ENCODE peak calls at places on chromosomes 11 and 22, in five cellular contexts. One of them, this sample, is unnamed.

GRCh38 chr22:31826443-31826842 is 72.6 kb downstream of the DEPDC5 start:
- DNase-seq in lower lobe of right lung: no peak
- DNase-seq in iPS DF 6.9: no peak
- DNase-seq in CD8-positive, alpha-beta memory T cell: no peak
- DNase-seq in heart left ventricle: no peak
- DNase-seq in this sample: no peak

GRCh38 chr22:37206118-37206840 is 6.0 kb downstream of the SSTR3 start:
- DNase-seq in iPS DF 6.9: no peak
- DNase-seq in CD8-positive, alpha-beta memory T cell: no peak
- DNase-seq in lower lobe of right lung: peak
- DNase-seq in heart left ventricle: no peak
- DNase-seq in this sample: no peak

GRCh38 chr11:27362032-27362431 is 983 bp downstream of the CCDC34 start:
- DNase-seq in lower lobe of right lung: no peak
- DNase-seq in iPS DF 6.9: no peak
- DNase-seq in CD8-positive, alpha-beta memory T cell: no peak
- DNase-seq in heart left ventricle: no peak
- DNase-seq in this sample: no peak

GRCh38 chr11:31702966-31703365 is 108.2 kb downstream of the PAX6 start:
- DNase-seq in CD8-positive, alpha-beta memory T cell: no peak
- DNase-seq in lower lobe of right lung: no peak
- DNase-seq in heart left ventricle: no peak
- DNase-seq in iPS DF 6.9: no peak
- DNase-seq in this sample: no peak

GRCh38 chr11:24861440-24861839 is 364.6 kb downstream of the LUZP2 start:
- DNase-seq in CD8-positive, alpha-beta memory T cell: no peak
- DNase-seq in iPS DF 6.9: no peak
- DNase-seq in lower lobe of right lung: no peak
- DNase-seq in heart left ventricle: no peak
- DNase-seq in this sample: no peak

GRCh38 chr11:44015624-44016007 is 32.2 kb upstream of the ACCSL start:
- DNase-seq in iPS DF 6.9: no peak
- DNase-seq in heart left ventricle: no peak
- DNase-seq in lower lobe of right lung: no peak
- DNase-seq in CD8-positive, alpha-beta memory T cell: no peak
- DNase-seq in this sample: no peak

GRCh38 chr22:50684986-50685385 is 12.4 kb downstream of the SHANK3 start:
- DNase-seq in lower lobe of right lung: no peak
- DNase-seq in heart left ventricle: no peak
- DNase-seq in iPS DF 6.9: no peak
- DNase-seq in CD8-positive, alpha-beta memory T cell: no peak
- DNase-seq in this sample: no peak

GRCh38 chr11:118275184-118275583 is 11.1 kb upstream of the MPZL2 start:
- DNase-seq in heart left ventricle: no peak
- DNase-seq in CD8-positive, alpha-beta memory T cell: no peak
- DNase-seq in lower lobe of right lung: no peak
- DNase-seq in iPS DF 6.9: no peak
- DNase-seq in this sample: no peak

GRCh38 chr22:46752911-46753310 is 9.5 kb upstream of the TBC1D22A start:
- DNase-seq in heart left ventricle: no peak
- DNase-seq in iPS DF 6.9: no peak
- DNase-seq in CD8-positive, alpha-beta memory T cell: no peak
- DNase-seq in lower lobe of right lung: no peak
- DNase-seq in this sample: no peak

GRCh38 chr11:66762088-66762487 is 33.1 kb upstream of the SPTBN2 start:
- DNase-seq in iPS DF 6.9: no peak
- DNase-seq in CD8-positive, alpha-beta memory T cell: no peak
- DNase-seq in lower lobe of right lung: no peak
- DNase-seq in heart left ventricle: no peak
- DNase-seq in this sample: no peak

GRCh38 chr22:19872779-19873137 is 18.1 kb upstream of the GNB1L start:
- DNase-seq in CD8-positive, alpha-beta memory T cell: no peak
- DNase-seq in lower lobe of right lung: peak
- DNase-seq in heart left ventricle: no peak
- DNase-seq in iPS DF 6.9: no peak
- DNase-seq in this sample: no peak

GRCh38 chr11:55503449-55503848 is 50.8 kb upstream of the OR4C15 start:
- DNase-seq in lower lobe of right lung: no peak
- DNase-seq in CD8-positive, alpha-beta memory T cell: no peak
- DNase-seq in heart left ventricle: no peak
- DNase-seq in iPS DF 6.9: no peak
- DNase-seq in this sample: no peak

GRCh38 chr11:59173964-59174663 is 2.2 kb downstream of the DTX4 start:
- DNase-seq in CD8-positive, alpha-beta memory T cell: no peak
- DNase-seq in iPS DF 6.9: no peak
- DNase-seq in lower lobe of right lung: peak
- DNase-seq in heart left ventricle: no peak
- DNase-seq in this sample: peak

GRCh38 chr11:8913961-8914660 is 3.1 kb downstream of the AKIP1 start:
- DNase-seq in CD8-positive, alpha-beta memory T cell: peak
- DNase-seq in heart left ventricle: peak
- DNase-seq in lower lobe of right lung: no peak
- DNase-seq in iPS DF 6.9: no peak
- DNase-seq in this sample: peak

GRCh38 chr22:50323900-50324299 is 2.9 kb downstream of the DENND6B start:
- DNase-seq in heart left ventricle: peak
- DNase-seq in lower lobe of right lung: no peak
- DNase-seq in CD8-positive, alpha-beta memory T cell: no peak
- DNase-seq in iPS DF 6.9: no peak
- DNase-seq in this sample: no peak

GRCh38 chr22:40769761-40770160 is 49.4 kb downstream of the SLC25A17 start:
- DNase-seq in iPS DF 6.9: no peak
- DNase-seq in lower lobe of right lung: no peak
- DNase-seq in CD8-positive, alpha-beta memory T cell: no peak
- DNase-seq in heart left ventricle: no peak
- DNase-seq in this sample: no peak

GRCh38 chr11:110148775-110149744 is 55.9 kb downstream of the ZC3H12C start:
- DNase-seq in CD8-positive, alpha-beta memory T cell: no peak
- DNase-seq in heart left ventricle: no peak
- DNase-seq in iPS DF 6.9: no peak
- DNase-seq in lower lobe of right lung: no peak
- DNase-seq in this sample: no peak

GRCh38 chr11:74672956-74673895 is 58.0 kb downstream of the CHRDL2 start:
- DNase-seq in lower lobe of right lung: no peak
- DNase-seq in CD8-positive, alpha-beta memory T cell: no peak
- DNase-seq in heart left ventricle: peak
- DNase-seq in iPS DF 6.9: no peak
- DNase-seq in this sample: no peak

DNA sequence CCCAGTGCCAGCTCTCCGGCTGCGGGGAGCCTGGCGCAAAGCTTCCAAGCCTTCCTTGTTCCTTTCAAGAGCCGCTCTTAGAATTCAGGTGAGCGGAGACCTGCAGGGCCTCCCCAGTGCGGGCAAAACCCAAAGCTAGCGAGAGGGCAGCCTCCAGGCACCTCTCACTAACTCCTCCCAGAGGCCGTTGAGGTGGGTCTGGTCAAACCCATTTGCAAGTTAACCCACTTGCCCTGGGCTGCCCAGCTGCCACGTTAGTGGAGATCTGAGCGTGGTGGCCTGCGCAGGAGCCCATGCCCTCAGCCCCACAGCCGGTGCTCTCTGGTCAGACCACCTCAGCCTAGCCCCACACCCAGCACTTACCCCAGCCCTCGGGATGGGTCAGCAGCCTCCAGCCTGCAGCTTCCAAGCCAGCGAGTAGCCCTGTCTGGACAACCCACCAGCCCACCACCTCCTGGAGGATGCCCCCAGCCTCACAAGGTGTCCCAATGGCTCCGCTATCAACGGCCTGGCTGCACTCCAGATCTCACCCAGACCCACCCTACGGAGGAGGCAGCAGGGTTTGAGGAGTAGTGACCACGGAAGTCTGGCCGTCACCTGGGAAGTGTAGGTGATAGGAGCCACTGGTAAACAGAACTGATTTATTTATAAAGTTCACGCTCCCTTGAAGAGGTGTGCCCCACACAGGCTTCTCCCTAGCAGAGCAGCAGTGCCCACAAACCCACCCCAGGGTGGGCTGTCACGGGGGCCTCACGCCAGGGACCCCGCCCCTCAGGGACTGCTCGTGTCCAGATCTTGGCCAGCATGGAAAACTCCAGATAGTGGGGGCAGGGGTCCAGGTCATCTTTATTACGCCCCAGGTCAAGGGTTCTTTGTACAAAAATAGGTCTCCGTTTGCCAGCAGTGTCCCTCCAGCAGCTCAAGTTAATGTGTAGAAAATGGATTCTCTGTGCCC is 2.2 kb downstream of the ASCL2 start:
- DNase-seq in CD8-positive, alpha-beta memory T cell: no peak
- DNase-seq in heart left ventricle: no peak
- DNase-seq in iPS DF 6.9: no peak
- DNase-seq in lower lobe of right lung: no peak
- DNase-seq in this sample: no peak
- H3K4me3 ChIP-seq in CD8-positive, alpha-beta memory T cell: no peak
- H3K4me3 ChIP-seq in heart left ventricle: peak
- H3K4me3 ChIP-seq in iPS DF 6.9: peak
- H3K4me3 ChIP-seq in lower lobe of right lung: peak
- H3K4me3 ChIP-seq in this sample: peak

GRCh38 chr22:44634426-44635321 is 67.3 kb upstream of the PRR5 start:
- DNase-seq in iPS DF 6.9: no peak
- DNase-seq in CD8-positive, alpha-beta memory T cell: no peak
- DNase-seq in heart left ventricle: no peak
- DNase-seq in lower lobe of right lung: no peak
- DNase-seq in this sample: no peak

GRCh38 chr22:44640618-44641155 is 61.3 kb upstream of the PRR5 start:
- DNase-seq in CD8-positive, alpha-beta memory T cell: no peak
- DNase-seq in heart left ventricle: no peak
- DNase-seq in lower lobe of right lung: peak
- DNase-seq in iPS DF 6.9: no peak
- DNase-seq in this sample: no peak

GRCh38 chr22:44639891-44640617 is 62.0 kb upstream of the PRR5 start:
- DNase-seq in iPS DF 6.9: no peak
- DNase-seq in CD8-positive, alpha-beta memory T cell: no peak
- DNase-seq in heart left ventricle: no peak
- DNase-seq in lower lobe of right lung: peak
- DNase-seq in this sample: no peak

GRCh38 chr22:44642096-44642644 is 59.8 kb upstream of the PRR5 start:
- DNase-seq in CD8-positive, alpha-beta memory T cell: no peak
- DNase-seq in iPS DF 6.9: no peak
- DNase-seq in lower lobe of right lung: peak
- DNase-seq in heart left ventricle: no peak
- DNase-seq in this sample: no peak

GRCh38 chr22:44638966-44639739 is 62.9 kb upstream of the PRR5 start:
- DNase-seq in CD8-positive, alpha-beta memory T cell: no peak
- DNase-seq in heart left ventricle: no peak
- DNase-seq in iPS DF 6.9: no peak
- DNase-seq in lower lobe of right lung: peak
- DNase-seq in this sample: no peak
- H3K27ac ChIP-seq in CD8-positive, alpha-beta memory T cell: no peak
- H3K27ac ChIP-seq in heart left ventricle: no peak
- H3K27ac ChIP-seq in iPS DF 6.9: no peak
- H3K27ac ChIP-seq in lower lobe of right lung: peak
- H3K27ac ChIP-seq in this sample: no peak

GRCh38 chr11:111939836-111940604 is 2.9 kb downstream of the DIXDC1 start:
- DNase-seq in heart left ventricle: no peak
- DNase-seq in iPS DF 6.9: no peak
- DNase-seq in lower lobe of right lung: no peak
- DNase-seq in CD8-positive, alpha-beta memory T cell: no peak
- DNase-seq in this sample: no peak

GRCh38 chr11:111937461-111937769 is 272 bp downstream of the DIXDC1 start:
- DNase-seq in lower lobe of right lung: no peak
- DNase-seq in heart left ventricle: no peak
- DNase-seq in iPS DF 6.9: no peak
- DNase-seq in CD8-positive, alpha-beta memory T cell: no peak
- DNase-seq in this sample: no peak

GRCh38 chr11:111938687-111939160 is 1.6 kb downstream of the DIXDC1 start:
- DNase-seq in heart left ventricle: no peak
- DNase-seq in iPS DF 6.9: no peak
- DNase-seq in lower lobe of right lung: no peak
- DNase-seq in CD8-positive, alpha-beta memory T cell: no peak
- DNase-seq in this sample: no peak

GRCh38 chr11:111936045-111936400 is 1.1 kb upstream of the DIXDC1 start:
- DNase-seq in heart left ventricle: no peak
- DNase-seq in iPS DF 6.9: no peak
- DNase-seq in CD8-positive, alpha-beta memory T cell: no peak
- DNase-seq in lower lobe of right lung: no peak
- DNase-seq in this sample: no peak

DNA sequence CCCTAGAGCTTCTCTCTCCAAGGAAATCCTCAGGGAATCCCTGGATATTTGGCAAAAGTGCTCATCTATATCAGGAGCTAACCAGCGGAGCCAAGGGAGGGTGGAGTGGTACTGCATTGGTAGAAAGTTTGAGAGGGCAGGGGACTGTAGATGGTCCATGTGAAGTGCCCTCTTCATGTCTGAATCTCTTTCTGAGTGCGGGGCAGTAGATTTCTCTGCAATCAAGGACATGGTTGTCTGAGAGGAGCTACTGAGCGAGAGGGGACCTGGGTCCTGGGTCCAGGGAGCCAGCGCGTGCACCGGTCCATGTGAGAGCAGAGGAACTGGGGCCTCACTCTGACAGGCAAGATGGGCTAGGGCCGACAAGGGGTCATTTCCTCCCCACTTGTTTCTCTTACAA is 716 bp downstream of the DIXDC1 start:
- DNase-seq in lower lobe of right lung: no peak
- DNase-seq in CD8-positive, alpha-beta memory T cell: no peak
- DNase-seq in heart left ventricle: no peak
- DNase-seq in iPS DF 6.9: no peak
- DNase-seq in this sample: no peak
- H3K4me3 ChIP-seq in lower lobe of right lung: peak
- H3K4me3 ChIP-seq in CD8-positive, alpha-beta memory T cell: peak
- H3K4me3 ChIP-seq in heart left ventricle: no peak
- H3K4me3 ChIP-seq in iPS DF 6.9: peak
- H3K4me3 ChIP-seq in this sample: no peak

GRCh38 chr11:47847892-47848635 is at the start of gene NUP160:
- DNase-seq in iPS DF 6.9: peak
- DNase-seq in lower lobe of right lung: peak
- DNase-seq in heart left ventricle: peak
- DNase-seq in CD8-positive, alpha-beta memory T cell: peak
- DNase-seq in this sample: peak

GRCh38 chr11:47850337-47850736 is 2.2 kb upstream of the NUP160 start:
- DNase-seq in iPS DF 6.9: no peak
- DNase-seq in CD8-positive, alpha-beta memory T cell: peak
- DNase-seq in heart left ventricle: no peak
- DNase-seq in lower lobe of right lung: no peak
- DNase-seq in this sample: no peak

GRCh38 chr11:47846998-47847397 is 1.2 kb downstream of the NUP160 start:
- DNase-seq in lower lobe of right lung: no peak
- DNase-seq in iPS DF 6.9: no peak
- DNase-seq in heart left ventricle: no peak
- DNase-seq in CD8-positive, alpha-beta memory T cell: no peak
- DNase-seq in this sample: no peak

GRCh38 chr11:47847537-47847891 is 636 bp downstream of the NUP160 start:
- DNase-seq in iPS DF 6.9: no peak
- DNase-seq in CD8-positive, alpha-beta memory T cell: no peak
- DNase-seq in lower lobe of right lung: no peak
- DNase-seq in heart left ventricle: no peak
- DNase-seq in this sample: no peak

DNA sequence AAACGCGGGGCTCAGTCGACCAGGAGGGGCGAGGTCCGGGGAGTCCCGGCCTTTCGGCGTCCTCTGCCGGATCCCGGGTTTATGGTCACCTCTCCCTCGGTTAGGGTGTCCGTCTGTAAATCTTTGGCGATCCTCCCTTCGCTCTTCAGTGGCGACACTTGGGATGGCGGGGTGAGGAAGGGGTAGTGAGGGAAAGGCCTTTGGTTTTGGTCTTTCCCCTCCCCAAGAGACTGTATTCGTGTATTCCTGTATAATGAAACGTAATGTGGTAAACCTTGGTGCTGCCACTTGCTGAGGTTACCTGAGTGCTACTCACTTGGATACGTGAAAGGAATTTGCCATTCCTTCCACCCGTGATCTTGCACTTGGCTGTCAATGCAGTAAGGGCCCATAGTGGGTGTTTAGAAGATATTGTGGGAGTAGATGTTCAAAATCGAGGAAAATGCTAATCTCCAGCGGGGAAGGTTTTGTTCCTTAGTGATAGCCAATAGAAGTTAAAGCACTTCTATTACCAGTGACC is 546 bp upstream of the NUP160 start:
- DNase-seq in heart left ventricle: no peak
- DNase-seq in CD8-positive, alpha-beta memory T cell: no peak
- DNase-seq in iPS DF 6.9: peak
- DNase-seq in lower lobe of right lung: no peak
- DNase-seq in this sample: no peak
- H3K27ac ChIP-seq in heart left ventricle: peak
- H3K27ac ChIP-seq in CD8-positive, alpha-beta memory T cell: peak
- H3K27ac ChIP-seq in iPS DF 6.9: no peak
- H3K27ac ChIP-seq in lower lobe of right lung: peak
- H3K27ac ChIP-seq in this sample: peak